ENCODE peak calls at places on chromosomes 13 and 19, in seven cellular contexts. One of them, this sample, is unnamed.

GRCh38 chr19:56933014-56933705 is 92.6 kb upstream of the PEG3 start:
- DNase-seq in RKO: no peak
- DNase-seq in PC-3: no peak
- DNase-seq in activated CD8-positive, alpha-beta memory T cell treated with anti-CD3 and anti-CD28 coated beads for 1 hour: no peak
- DNase-seq in T follicular helper cell: no peak
- DNase-seq in iris pigment epithelial cell: no peak
- DNase-seq in T-helper 2 cell: no peak
- DNase-seq in this sample: no peak

GRCh38 chr19:50036905-50037304 is 11.1 kb downstream of the ZNF473 start:
- DNase-seq in RKO: no peak
- DNase-seq in PC-3: peak
- DNase-seq in activated CD8-positive, alpha-beta memory T cell treated with anti-CD3 and anti-CD28 coated beads for 1 hour: no peak
- DNase-seq in T follicular helper cell: no peak
- DNase-seq in iris pigment epithelial cell: no peak
- DNase-seq in T-helper 2 cell: no peak
- DNase-seq in this sample: peak

GRCh38 chr13:49400755-49401659 is 42.9 kb downstream of the CAB39L start:
- DNase-seq in RKO: no peak
- DNase-seq in PC-3: peak
- DNase-seq in activated CD8-positive, alpha-beta memory T cell treated with anti-CD3 and anti-CD28 coated beads for 1 hour: no peak
- DNase-seq in T follicular helper cell: no peak
- DNase-seq in iris pigment epithelial cell: peak
- DNase-seq in T-helper 2 cell: no peak
- DNase-seq in this sample: peak

GRCh38 chr13:35976126-35976525 is 155.1 kb downstream of the DCLK1 start:
- DNase-seq in RKO: no peak
- DNase-seq in PC-3: no peak
- DNase-seq in activated CD8-positive, alpha-beta memory T cell treated with anti-CD3 and anti-CD28 coated beads for 1 hour: no peak
- DNase-seq in T follicular helper cell: no peak
- DNase-seq in iris pigment epithelial cell: no peak
- DNase-seq in T-helper 2 cell: no peak
- DNase-seq in this sample: no peak

GRCh38 chr19:37691881-37692504 is 27.6 kb downstream of the ZNF607 start:
- DNase-seq in RKO: no peak
- DNase-seq in PC-3: no peak
- DNase-seq in activated CD8-positive, alpha-beta memory T cell treated with anti-CD3 and anti-CD28 coated beads for 1 hour: peak
- DNase-seq in T follicular helper cell: peak
- DNase-seq in iris pigment epithelial cell: peak
- DNase-seq in T-helper 2 cell: peak
- DNase-seq in this sample: peak

GRCh38 chr13:27704681-27705080 is 83.0 kb downstream of the POLR1D start:
- DNase-seq in RKO: no peak
- DNase-seq in PC-3: no peak
- DNase-seq in activated CD8-positive, alpha-beta memory T cell treated with anti-CD3 and anti-CD28 coated beads for 1 hour: no peak
- DNase-seq in T follicular helper cell: no peak
- DNase-seq in iris pigment epithelial cell: peak
- DNase-seq in T-helper 2 cell: no peak
- DNase-seq in this sample: no peak

GRCh38 chr13:30480292-30480947 is 14.7 kb upstream of the HMGB1 start:
- DNase-seq in RKO: no peak
- DNase-seq in PC-3: no peak
- DNase-seq in activated CD8-positive, alpha-beta memory T cell treated with anti-CD3 and anti-CD28 coated beads for 1 hour: no peak
- DNase-seq in T follicular helper cell: no peak
- DNase-seq in iris pigment epithelial cell: no peak
- DNase-seq in T-helper 2 cell: no peak
- DNase-seq in this sample: no peak

GRCh38 chr19:7242601-7243258 is 51.5 kb downstream of the INSR start:
- DNase-seq in RKO: peak
- DNase-seq in PC-3: peak
- DNase-seq in activated CD8-positive, alpha-beta memory T cell treated with anti-CD3 and anti-CD28 coated beads for 1 hour: no peak
- DNase-seq in T follicular helper cell: no peak
- DNase-seq in iris pigment epithelial cell: peak
- DNase-seq in T-helper 2 cell: no peak
- DNase-seq in this sample: peak

GRCh38 chr19:28137772-28138171 is 1075.2 kb downstream of the UQCRFS1 start:
- DNase-seq in RKO: no peak
- DNase-seq in PC-3: no peak
- DNase-seq in activated CD8-positive, alpha-beta memory T cell treated with anti-CD3 and anti-CD28 coated beads for 1 hour: no peak
- DNase-seq in T follicular helper cell: no peak
- DNase-seq in iris pigment epithelial cell: no peak
- DNase-seq in T-helper 2 cell: no peak
- DNase-seq in this sample: no peak

GRCh38 chr13:52118595-52118994 is 10.3 kb downstream of the NEK5 start:
- DNase-seq in RKO: no peak
- DNase-seq in PC-3: no peak
- DNase-seq in activated CD8-positive, alpha-beta memory T cell treated with anti-CD3 and anti-CD28 coated beads for 1 hour: no peak
- DNase-seq in T follicular helper cell: no peak
- DNase-seq in iris pigment epithelial cell: no peak
- DNase-seq in T-helper 2 cell: no peak
- DNase-seq in this sample: no peak

This sample was measured in bronchial epithelial cell.